ENCODE peak calls at places on chromosome 14, in five cellular contexts. One of them, this sample, is unnamed.

GRCh38 chr14:59275668-59276067 is 87.2 kb downstream of the DAAM1 start:
- DNase-seq in neural crest cell: no peak
- DNase-seq in CD8-positive, alpha-beta T cell: no peak
- DNase-seq in coronary artery: no peak
- DNase-seq in Peyer's patch: no peak
- DNase-seq in this sample: peak

GRCh38 chr14:98177551-98177950 is 1094.4 kb downstream of the BCL11B start:
- DNase-seq in neural crest cell: no peak
- DNase-seq in CD8-positive, alpha-beta T cell: no peak
- DNase-seq in coronary artery: no peak
- DNase-seq in Peyer's patch: no peak
- DNase-seq in this sample: no peak

GRCh38 chr14:20578784-20579502 is 8.9 kb downstream of the RNASE11 start:
- DNase-seq in neural crest cell: no peak
- DNase-seq in CD8-positive, alpha-beta T cell: no peak
- DNase-seq in coronary artery: no peak
- DNase-seq in Peyer's patch: no peak
- DNase-seq in this sample: no peak

GRCh38 chr14:31420013-31420318 is 384 bp downstream of the HEATR5A start:
- DNase-seq in neural crest cell: peak
- DNase-seq in CD8-positive, alpha-beta T cell: no peak
- DNase-seq in coronary artery: peak
- DNase-seq in Peyer's patch: peak
- DNase-seq in this sample: peak

GRCh38 chr14:26448181-26448855 is 149.5 kb downstream of the NOVA1 start:
- DNase-seq in neural crest cell: no peak
- DNase-seq in CD8-positive, alpha-beta T cell: no peak
- DNase-seq in coronary artery: no peak
- DNase-seq in Peyer's patch: no peak
- DNase-seq in this sample: no peak

GRCh38 chr14:105474478-105475268 is at the start of gene CRIP2:
- DNase-seq in neural crest cell: no peak
- DNase-seq in CD8-positive, alpha-beta T cell: no peak
- DNase-seq in coronary artery: no peak
- DNase-seq in Peyer's patch: no peak
- DNase-seq in this sample: peak

GRCh38 chr14:74038015-74038859 is 19.1 kb downstream of the BBOF1 start:
- DNase-seq in neural crest cell: no peak
- DNase-seq in CD8-positive, alpha-beta T cell: no peak
- DNase-seq in coronary artery: no peak
- DNase-seq in Peyer's patch: no peak
- DNase-seq in this sample: peak

GRCh38 chr14:69287096-69287991 is 27.4 kb downstream of the GALNT16 start:
- DNase-seq in neural crest cell: no peak
- DNase-seq in CD8-positive, alpha-beta T cell: no peak
- DNase-seq in coronary artery: no peak
- DNase-seq in Peyer's patch: no peak
- DNase-seq in this sample: no peak

GRCh38 chr14:94356379-94357056 is 31.9 kb downstream of the SERPINA1 start:
- DNase-seq in neural crest cell: no peak
- DNase-seq in CD8-positive, alpha-beta T cell: peak
- DNase-seq in coronary artery: no peak
- DNase-seq in Peyer's patch: no peak
- DNase-seq in this sample: no peak

GRCh38 chr14:104291123-104292000 is 153.0 kb downstream of the KIF26A start:
- DNase-seq in neural crest cell: no peak
- DNase-seq in CD8-positive, alpha-beta T cell: no peak
- DNase-seq in coronary artery: peak
- DNase-seq in Peyer's patch: no peak
- DNase-seq in this sample: no peak

GRCh38 chr14:98200621-98201020 is 1071.4 kb downstream of the BCL11B start:
- DNase-seq in neural crest cell: no peak
- DNase-seq in CD8-positive, alpha-beta T cell: no peak
- DNase-seq in coronary artery: no peak
- DNase-seq in Peyer's patch: no peak
- DNase-seq in this sample: no peak

GRCh38 chr14:72880164-72880563 is 13.7 kb downstream of the DPF3 start:
- DNase-seq in neural crest cell: no peak
- DNase-seq in CD8-positive, alpha-beta T cell: no peak
- DNase-seq in coronary artery: no peak
- DNase-seq in Peyer's patch: no peak
- DNase-seq in this sample: no peak

GRCh38 chr14:100159107-100159864 is at the start of gene DEGS2:
- DNase-seq in neural crest cell: no peak
- DNase-seq in CD8-positive, alpha-beta T cell: peak
- DNase-seq in coronary artery: no peak
- DNase-seq in Peyer's patch: peak
- DNase-seq in this sample: peak

GRCh38 chr14:90704362-90705051 is 111.7 kb downstream of the TTC7B start:
- DNase-seq in neural crest cell: no peak
- DNase-seq in CD8-positive, alpha-beta T cell: no peak
- DNase-seq in coronary artery: no peak
- DNase-seq in Peyer's patch: no peak
- DNase-seq in this sample: no peak

GRCh38 chr14:41662780-41663477 is 56.3 kb downstream of the LRFN5 start:
- DNase-seq in neural crest cell: no peak
- DNase-seq in CD8-positive, alpha-beta T cell: no peak
- DNase-seq in coronary artery: no peak
- DNase-seq in Peyer's patch: no peak
- DNase-seq in this sample: no peak

GRCh38 chr14:51335521-51335920 is 95.5 kb downstream of the TMX1 start:
- DNase-seq in neural crest cell: no peak
- DNase-seq in CD8-positive, alpha-beta T cell: no peak
- DNase-seq in coronary artery: no peak
- DNase-seq in Peyer's patch: no peak
- DNase-seq in this sample: no peak

GRCh38 chr14:26286066-26286791 is 311.6 kb downstream of the NOVA1 start:
- DNase-seq in neural crest cell: no peak
- DNase-seq in CD8-positive, alpha-beta T cell: no peak
- DNase-seq in coronary artery: no peak
- DNase-seq in Peyer's patch: no peak
- DNase-seq in this sample: no peak

GRCh38 chr14:105093426-105094192 is 28.4 kb upstream of the GPR132 start:
- DNase-seq in neural crest cell: peak
- DNase-seq in CD8-positive, alpha-beta T cell: peak
- DNase-seq in coronary artery: peak
- DNase-seq in Peyer's patch: peak
- DNase-seq in this sample: peak

GRCh38 chr14:101726954-101727302 is 34.6 kb upstream of the PPP2R5C start:
- DNase-seq in neural crest cell: no peak
- DNase-seq in CD8-positive, alpha-beta T cell: no peak
- DNase-seq in coronary artery: no peak
- DNase-seq in Peyer's patch: no peak
- DNase-seq in this sample: no peak

GRCh38 chr14:25371053-25371452 is 321.1 kb upstream of the STXBP6 start:
- DNase-seq in neural crest cell: no peak
- DNase-seq in CD8-positive, alpha-beta T cell: no peak
- DNase-seq in coronary artery: no peak
- DNase-seq in Peyer's patch: no peak
- DNase-seq in this sample: no peak

GRCh38 chr14:38971258-38971921 is 131.6 kb downstream of the SEC23A start:
- DNase-seq in neural crest cell: no peak
- DNase-seq in CD8-positive, alpha-beta T cell: no peak
- DNase-seq in coronary artery: no peak
- DNase-seq in Peyer's patch: no peak
- DNase-seq in this sample: no peak

GRCh38 chr14:101130861-101131260 is 227.3 kb upstream of the RTL1 start:
- DNase-seq in neural crest cell: no peak
- DNase-seq in CD8-positive, alpha-beta T cell: peak
- DNase-seq in coronary artery: no peak
- DNase-seq in Peyer's patch: no peak
- DNase-seq in this sample: no peak

GRCh38 chr14:100443643-100444042 is 120.5 kb downstream of the SLC25A47 start:
- DNase-seq in neural crest cell: no peak
- DNase-seq in CD8-positive, alpha-beta T cell: no peak
- DNase-seq in coronary artery: no peak
- DNase-seq in Peyer's patch: no peak
- DNase-seq in this sample: no peak

GRCh38 chr14:88630565-88630964 is 67.7 kb downstream of the ZC3H14 start:
- DNase-seq in neural crest cell: no peak
- DNase-seq in CD8-positive, alpha-beta T cell: no peak
- DNase-seq in coronary artery: no peak
- DNase-seq in Peyer's patch: no peak
- DNase-seq in this sample: no peak

GRCh38 chr14:57390806-57391562 is 598 bp downstream of the NAA30 start:
- DNase-seq in neural crest cell: peak
- DNase-seq in CD8-positive, alpha-beta T cell: peak
- DNase-seq in coronary artery: peak
- DNase-seq in Peyer's patch: peak
- DNase-seq in this sample: peak

GRCh38 chr14:21071225-21072041 is 1.3 kb downstream of the ARHGEF40 start:
- DNase-seq in neural crest cell: peak
- DNase-seq in CD8-positive, alpha-beta T cell: peak
- DNase-seq in coronary artery: peak
- DNase-seq in Peyer's patch: peak
- DNase-seq in this sample: peak

GRCh38 chr14:85607571-85608219 is 77.8 kb downstream of the FLRT2 start:
- DNase-seq in neural crest cell: no peak
- DNase-seq in CD8-positive, alpha-beta T cell: no peak
- DNase-seq in coronary artery: no peak
- DNase-seq in Peyer's patch: no peak
- DNase-seq in this sample: no peak

GRCh38 chr14:101252443-101253214 is 308.7 kb upstream of the DIO3 start:
- DNase-seq in neural crest cell: no peak
- DNase-seq in CD8-positive, alpha-beta T cell: no peak
- DNase-seq in coronary artery: peak
- DNase-seq in Peyer's patch: no peak
- DNase-seq in this sample: no peak

GRCh38 chr14:61080591-61081010 is 99.6 kb downstream of the SLC38A6 start:
- DNase-seq in neural crest cell: no peak
- DNase-seq in CD8-positive, alpha-beta T cell: no peak
- DNase-seq in coronary artery: no peak
- DNase-seq in Peyer's patch: peak
- DNase-seq in this sample: peak

GRCh38 chr14:103194256-103195045 is 71.2 kb downstream of the TNFAIP2 start:
- DNase-seq in neural crest cell: no peak
- DNase-seq in CD8-positive, alpha-beta T cell: no peak
- DNase-seq in coronary artery: peak
- DNase-seq in Peyer's patch: no peak
- DNase-seq in this sample: no peak

DNA sequence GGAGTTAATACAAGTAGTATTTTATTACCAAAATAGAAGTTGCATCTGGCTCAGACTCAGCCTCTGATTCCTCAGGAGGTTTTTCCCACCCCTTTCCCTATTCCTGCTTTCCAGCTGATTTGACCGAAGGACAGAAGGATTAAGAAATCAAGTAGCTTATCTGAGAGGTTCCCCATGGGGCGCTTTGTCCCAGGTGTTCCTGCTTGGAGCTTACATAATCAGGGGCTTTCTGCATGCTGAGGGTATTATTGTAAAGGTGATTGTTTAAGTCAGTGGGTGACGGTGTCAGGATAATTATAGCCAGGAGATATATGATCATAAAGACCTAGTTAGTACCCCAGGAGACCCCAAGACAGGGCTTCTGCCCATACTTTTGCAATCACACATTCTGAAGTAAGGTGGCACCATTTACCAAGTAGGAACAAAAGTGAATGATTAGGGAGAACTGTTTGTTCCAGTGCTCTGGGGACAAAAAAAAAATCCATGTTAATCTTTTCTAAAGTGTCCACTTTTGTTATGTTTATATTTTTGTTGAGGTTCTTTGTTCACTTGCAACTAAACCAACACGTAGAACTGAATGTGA is 921.3 kb downstream of the NRXN3 start:
- DNase-seq in neural crest cell: no peak
- DNase-seq in CD8-positive, alpha-beta T cell: no peak
- DNase-seq in coronary artery: no peak
- DNase-seq in Peyer's patch: no peak
- DNase-seq in this sample: no peak
- TF ChIP-seq CTCF in neural crest cell: no peak
- TF ChIP-seq CTCF in CD8-positive, alpha-beta T cell: no peak
- TF ChIP-seq CTCF in coronary artery: no peak
- TF ChIP-seq CTCF in Peyer's patch: no peak
- TF ChIP-seq CTCF in this sample: no peak

DNA sequence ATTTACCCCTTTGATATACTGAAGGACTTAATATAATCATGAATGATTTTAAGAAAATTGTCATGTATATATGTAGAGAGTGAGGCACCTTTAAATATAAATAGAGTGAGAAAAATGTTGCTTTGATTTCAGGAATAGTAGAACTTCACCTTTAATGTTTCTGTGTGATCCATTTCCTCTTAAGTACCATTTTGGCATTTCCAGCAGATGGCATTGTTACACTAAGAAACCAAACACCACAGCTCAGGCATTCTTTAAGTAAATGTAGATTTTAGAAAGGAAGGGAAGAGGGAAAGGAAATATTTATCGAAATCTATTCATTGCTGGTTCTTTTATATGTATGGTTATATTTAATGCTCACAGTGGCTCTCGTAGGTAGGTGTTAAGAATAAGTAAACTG is 556.7 kb upstream of the FBXO33 start:
- DNase-seq in neural crest cell: no peak
- DNase-seq in CD8-positive, alpha-beta T cell: no peak
- DNase-seq in coronary artery: no peak
- DNase-seq in Peyer's patch: no peak
- DNase-seq in this sample: no peak
- TF ChIP-seq CTCF in neural crest cell: peak
- TF ChIP-seq CTCF in CD8-positive, alpha-beta T cell: no peak
- TF ChIP-seq CTCF in coronary artery: no peak
- TF ChIP-seq CTCF in Peyer's patch: peak
- TF ChIP-seq CTCF in this sample: peak

GRCh38 chr14:50038398-50039119 is 77.8 kb downstream of the VCPKMT start:
- DNase-seq in neural crest cell: no peak
- DNase-seq in CD8-positive, alpha-beta T cell: no peak
- DNase-seq in coronary artery: no peak
- DNase-seq in Peyer's patch: no peak
- DNase-seq in this sample: peak
- TF ChIP-seq CTCF in neural crest cell: no peak
- TF ChIP-seq CTCF in CD8-positive, alpha-beta T cell: no peak
- TF ChIP-seq CTCF in coronary artery: no peak
- TF ChIP-seq CTCF in Peyer's patch: peak
- TF ChIP-seq CTCF in this sample: no peak

DNA sequence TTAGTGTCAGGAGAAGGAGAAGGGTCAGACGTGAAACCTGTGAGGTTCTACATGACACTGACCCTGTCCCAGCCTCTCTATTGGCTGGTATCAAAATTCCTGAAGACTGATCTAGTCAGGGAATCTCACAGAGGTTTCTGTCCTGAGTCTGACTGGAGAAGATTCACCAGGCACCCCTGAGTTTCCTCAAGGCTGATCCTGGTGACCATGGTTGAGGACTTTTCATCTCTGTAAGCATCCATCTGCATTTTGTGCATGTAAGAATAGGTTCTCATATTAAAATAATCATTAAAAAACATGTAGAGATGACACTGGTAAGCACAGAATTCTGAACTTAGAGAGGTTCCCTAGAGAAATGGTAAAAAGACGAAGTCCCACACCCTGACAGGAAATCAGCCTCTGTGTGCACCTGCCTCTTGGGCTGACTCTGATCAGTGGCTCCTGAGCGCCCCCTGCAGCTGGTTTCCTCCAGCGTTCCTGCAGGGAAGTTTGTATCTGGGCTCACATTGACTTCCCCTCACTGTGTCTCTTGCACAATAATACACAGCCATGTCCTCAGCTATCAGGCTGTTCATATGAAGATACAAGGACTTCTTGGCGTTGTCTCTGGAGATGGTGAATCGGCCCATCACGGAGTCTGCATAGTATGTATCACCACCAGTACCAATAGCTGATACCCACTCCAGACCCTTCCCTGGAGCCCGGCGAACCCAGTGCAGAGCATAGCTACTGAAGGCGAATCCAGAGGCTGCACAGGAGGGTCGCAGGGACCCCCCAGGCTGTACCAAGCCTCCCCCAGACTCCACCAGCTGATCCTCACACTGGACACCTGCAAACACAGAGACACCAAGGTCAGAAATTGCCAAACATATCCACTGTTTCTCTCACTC is 991.9 kb downstream of the TMEM121 start:
- DNase-seq in neural crest cell: no peak
- DNase-seq in CD8-positive, alpha-beta T cell: peak
- DNase-seq in coronary artery: no peak
- DNase-seq in Peyer's patch: peak
- DNase-seq in this sample: peak
- TF ChIP-seq CTCF in neural crest cell: no peak
- TF ChIP-seq CTCF in CD8-positive, alpha-beta T cell: peak
- TF ChIP-seq CTCF in coronary artery: no peak
- TF ChIP-seq CTCF in Peyer's patch: peak
- TF ChIP-seq CTCF in this sample: peak

This sample was measured in GM10248.